ENCODE peak calls at places on chromosomes 2 and 18, in seven cellular contexts. One of them, this sample, is unnamed.

GRCh38 chr2:68715353-68716041 is 19.1 kb upstream of the ARHGAP25 start:
- DNase-seq in activated naive CD4-positive, alpha-beta T cell treated with anti-CD3 and anti-CD28 coated beads for 36 hours: peak
- DNase-seq in lower lobe of right lung: peak
- DNase-seq in neural crest cell: peak
- DNase-seq in heart right ventricle: no peak
- DNase-seq in breast epithelium: peak
- DNase-seq in fibroblast of lung: peak
- DNase-seq in this sample: peak

GRCh38 chr2:223576873-223577272 is 25.3 kb downstream of the SCG2 start:
- DNase-seq in activated naive CD4-positive, alpha-beta T cell treated with anti-CD3 and anti-CD28 coated beads for 36 hours: no peak
- DNase-seq in lower lobe of right lung: no peak
- DNase-seq in neural crest cell: no peak
- DNase-seq in heart right ventricle: no peak
- DNase-seq in breast epithelium: no peak
- DNase-seq in fibroblast of lung: peak
- DNase-seq in this sample: no peak

GRCh38 chr2:20961858-20962257 is 82.0 kb downstream of the APOB start:
- DNase-seq in activated naive CD4-positive, alpha-beta T cell treated with anti-CD3 and anti-CD28 coated beads for 36 hours: no peak
- DNase-seq in lower lobe of right lung: no peak
- DNase-seq in neural crest cell: no peak
- DNase-seq in heart right ventricle: no peak
- DNase-seq in breast epithelium: no peak
- DNase-seq in fibroblast of lung: no peak
- DNase-seq in this sample: no peak

GRCh38 chr2:120519469-120519868 is 173.5 kb downstream of the INHBB start:
- DNase-seq in activated naive CD4-positive, alpha-beta T cell treated with anti-CD3 and anti-CD28 coated beads for 36 hours: no peak
- DNase-seq in lower lobe of right lung: no peak
- DNase-seq in neural crest cell: no peak
- DNase-seq in heart right ventricle: no peak
- DNase-seq in breast epithelium: no peak
- DNase-seq in fibroblast of lung: no peak
- DNase-seq in this sample: no peak

GRCh38 chr18:38576349-38576748 is 1010.8 kb upstream of the CELF4 start:
- DNase-seq in activated naive CD4-positive, alpha-beta T cell treated with anti-CD3 and anti-CD28 coated beads for 36 hours: peak
- DNase-seq in lower lobe of right lung: no peak
- DNase-seq in neural crest cell: no peak
- DNase-seq in heart right ventricle: no peak
- DNase-seq in breast epithelium: no peak
- DNase-seq in fibroblast of lung: no peak
- DNase-seq in this sample: peak

GRCh38 chr2:112019510-112019909 is 35.6 kb upstream of the TMEM87B start:
- DNase-seq in activated naive CD4-positive, alpha-beta T cell treated with anti-CD3 and anti-CD28 coated beads for 36 hours: no peak
- DNase-seq in lower lobe of right lung: no peak
- DNase-seq in neural crest cell: no peak
- DNase-seq in heart right ventricle: no peak
- DNase-seq in breast epithelium: no peak
- DNase-seq in fibroblast of lung: no peak
- DNase-seq in this sample: no peak

GRCh38 chr2:136376798-136377211 is 258.9 kb upstream of the CXCR4 start:
- DNase-seq in activated naive CD4-positive, alpha-beta T cell treated with anti-CD3 and anti-CD28 coated beads for 36 hours: no peak
- DNase-seq in lower lobe of right lung: no peak
- DNase-seq in neural crest cell: peak
- DNase-seq in heart right ventricle: no peak
- DNase-seq in breast epithelium: no peak
- DNase-seq in fibroblast of lung: peak
- DNase-seq in this sample: no peak

GRCh38 chr18:66599190-66599589 is 4.7 kb downstream of the CDH19 start:
- DNase-seq in activated naive CD4-positive, alpha-beta T cell treated with anti-CD3 and anti-CD28 coated beads for 36 hours: no peak
- DNase-seq in lower lobe of right lung: no peak
- DNase-seq in neural crest cell: no peak
- DNase-seq in heart right ventricle: no peak
- DNase-seq in breast epithelium: no peak
- DNase-seq in fibroblast of lung: peak
- DNase-seq in this sample: no peak

GRCh38 chr2:31317387-31317786 is 83.4 kb downstream of the EHD3 start:
- DNase-seq in activated naive CD4-positive, alpha-beta T cell treated with anti-CD3 and anti-CD28 coated beads for 36 hours: no peak
- DNase-seq in lower lobe of right lung: no peak
- DNase-seq in neural crest cell: no peak
- DNase-seq in heart right ventricle: no peak
- DNase-seq in breast epithelium: no peak
- DNase-seq in fibroblast of lung: no peak
- DNase-seq in this sample: no peak

GRCh38 chr2:84838434-84839145 is 42.3 kb downstream of the TRABD2A start:
- DNase-seq in activated naive CD4-positive, alpha-beta T cell treated with anti-CD3 and anti-CD28 coated beads for 36 hours: no peak
- DNase-seq in lower lobe of right lung: no peak
- DNase-seq in neural crest cell: no peak
- DNase-seq in heart right ventricle: no peak
- DNase-seq in breast epithelium: no peak
- DNase-seq in fibroblast of lung: peak
- DNase-seq in this sample: no peak

GRCh38 chr18:13233746-13234527 is 15.4 kb downstream of the LDLRAD4 start:
- DNase-seq in activated naive CD4-positive, alpha-beta T cell treated with anti-CD3 and anti-CD28 coated beads for 36 hours: no peak
- DNase-seq in lower lobe of right lung: peak
- DNase-seq in neural crest cell: no peak
- DNase-seq in heart right ventricle: no peak
- DNase-seq in breast epithelium: no peak
- DNase-seq in fibroblast of lung: no peak
- DNase-seq in this sample: no peak

GRCh38 chr2:224816816-224817215 is 100.7 kb upstream of the CCDC195 start:
- DNase-seq in activated naive CD4-positive, alpha-beta T cell treated with anti-CD3 and anti-CD28 coated beads for 36 hours: no peak
- DNase-seq in lower lobe of right lung: no peak
- DNase-seq in neural crest cell: no peak
- DNase-seq in heart right ventricle: no peak
- DNase-seq in breast epithelium: no peak
- DNase-seq in fibroblast of lung: peak
- DNase-seq in this sample: no peak

GRCh38 chr2:226797289-226797988 is 2.2 kb downstream of the IRS1 start:
- DNase-seq in activated naive CD4-positive, alpha-beta T cell treated with anti-CD3 and anti-CD28 coated beads for 36 hours: no peak
- DNase-seq in lower lobe of right lung: peak
- DNase-seq in neural crest cell: no peak
- DNase-seq in heart right ventricle: peak
- DNase-seq in breast epithelium: peak
- DNase-seq in fibroblast of lung: no peak
- DNase-seq in this sample: no peak

GRCh38 chr2:44949329-44950151 is 8.0 kb downstream of the SIX3 start:
- DNase-seq in activated naive CD4-positive, alpha-beta T cell treated with anti-CD3 and anti-CD28 coated beads for 36 hours: no peak
- DNase-seq in lower lobe of right lung: peak
- DNase-seq in neural crest cell: no peak
- DNase-seq in heart right ventricle: no peak
- DNase-seq in breast epithelium: no peak
- DNase-seq in fibroblast of lung: peak
- DNase-seq in this sample: no peak

GRCh38 chr2:238742664-238743063 is 105.2 kb upstream of the TWIST2 start:
- DNase-seq in activated naive CD4-positive, alpha-beta T cell treated with anti-CD3 and anti-CD28 coated beads for 36 hours: no peak
- DNase-seq in lower lobe of right lung: no peak
- DNase-seq in neural crest cell: no peak
- DNase-seq in heart right ventricle: no peak
- DNase-seq in breast epithelium: no peak
- DNase-seq in fibroblast of lung: no peak
- DNase-seq in this sample: no peak

GRCh38 chr2:133342283-133342895 is 225.9 kb downstream of the NCKAP5 start:
- DNase-seq in activated naive CD4-positive, alpha-beta T cell treated with anti-CD3 and anti-CD28 coated beads for 36 hours: no peak
- DNase-seq in lower lobe of right lung: no peak
- DNase-seq in neural crest cell: no peak
- DNase-seq in heart right ventricle: no peak
- DNase-seq in breast epithelium: no peak
- DNase-seq in fibroblast of lung: no peak
- DNase-seq in this sample: no peak

GRCh38 chr2:128441341-128442052 is 122.8 kb upstream of the HS6ST1 start:
- DNase-seq in activated naive CD4-positive, alpha-beta T cell treated with anti-CD3 and anti-CD28 coated beads for 36 hours: no peak
- DNase-seq in lower lobe of right lung: no peak
- DNase-seq in neural crest cell: no peak
- DNase-seq in heart right ventricle: no peak
- DNase-seq in breast epithelium: no peak
- DNase-seq in fibroblast of lung: no peak
- DNase-seq in this sample: no peak

GRCh38 chr18:76445741-76446232 is 49.3 kb downstream of the ZNF516 start:
- DNase-seq in activated naive CD4-positive, alpha-beta T cell treated with anti-CD3 and anti-CD28 coated beads for 36 hours: no peak
- DNase-seq in lower lobe of right lung: peak
- DNase-seq in neural crest cell: no peak
- DNase-seq in heart right ventricle: no peak
- DNase-seq in breast epithelium: no peak
- DNase-seq in fibroblast of lung: no peak
- DNase-seq in this sample: no peak

GRCh38 chr2:195543902-195544894 is 112.8 kb upstream of the SLC39A10 start:
- DNase-seq in activated naive CD4-positive, alpha-beta T cell treated with anti-CD3 and anti-CD28 coated beads for 36 hours: peak
- DNase-seq in lower lobe of right lung: no peak
- DNase-seq in neural crest cell: no peak
- DNase-seq in heart right ventricle: no peak
- DNase-seq in breast epithelium: no peak
- DNase-seq in fibroblast of lung: peak
- DNase-seq in this sample: no peak

GRCh38 chr18:23146861-23147469 is 11.7 kb downstream of the CABLES1 start:
- DNase-seq in activated naive CD4-positive, alpha-beta T cell treated with anti-CD3 and anti-CD28 coated beads for 36 hours: no peak
- DNase-seq in lower lobe of right lung: no peak
- DNase-seq in neural crest cell: no peak
- DNase-seq in heart right ventricle: no peak
- DNase-seq in breast epithelium: no peak
- DNase-seq in fibroblast of lung: no peak
- DNase-seq in this sample: no peak

GRCh38 chr18:36109737-36110136 is 19.4 kb downstream of the SLC39A6 start:
- DNase-seq in activated naive CD4-positive, alpha-beta T cell treated with anti-CD3 and anti-CD28 coated beads for 36 hours: no peak
- DNase-seq in lower lobe of right lung: no peak
- DNase-seq in neural crest cell: no peak
- DNase-seq in heart right ventricle: no peak
- DNase-seq in breast epithelium: no peak
- DNase-seq in fibroblast of lung: no peak
- DNase-seq in this sample: no peak

GRCh38 chr18:3660719-3661118 is 210.7 kb downstream of the TGIF1 start:
- DNase-seq in activated naive CD4-positive, alpha-beta T cell treated with anti-CD3 and anti-CD28 coated beads for 36 hours: no peak
- DNase-seq in lower lobe of right lung: no peak
- DNase-seq in neural crest cell: no peak
- DNase-seq in heart right ventricle: no peak
- DNase-seq in breast epithelium: no peak
- DNase-seq in fibroblast of lung: no peak
- DNase-seq in this sample: no peak

GRCh38 chr18:43534511-43534910 is 257.2 kb upstream of the SYT4 start:
- DNase-seq in activated naive CD4-positive, alpha-beta T cell treated with anti-CD3 and anti-CD28 coated beads for 36 hours: no peak
- DNase-seq in lower lobe of right lung: no peak
- DNase-seq in neural crest cell: no peak
- DNase-seq in heart right ventricle: no peak
- DNase-seq in breast epithelium: no peak
- DNase-seq in fibroblast of lung: peak
- DNase-seq in this sample: no peak

GRCh38 chr2:151851761-151852160 is 23.5 kb upstream of the ARL5A start:
- DNase-seq in activated naive CD4-positive, alpha-beta T cell treated with anti-CD3 and anti-CD28 coated beads for 36 hours: no peak
- DNase-seq in lower lobe of right lung: no peak
- DNase-seq in neural crest cell: no peak
- DNase-seq in heart right ventricle: no peak
- DNase-seq in breast epithelium: no peak
- DNase-seq in fibroblast of lung: peak
- DNase-seq in this sample: no peak

GRCh38 chr18:4589056-4589800 is 134.1 kb upstream of the DLGAP1 start:
- DNase-seq in activated naive CD4-positive, alpha-beta T cell treated with anti-CD3 and anti-CD28 coated beads for 36 hours: no peak
- DNase-seq in lower lobe of right lung: no peak
- DNase-seq in neural crest cell: no peak
- DNase-seq in heart right ventricle: no peak
- DNase-seq in breast epithelium: no peak
- DNase-seq in fibroblast of lung: no peak
- DNase-seq in this sample: no peak

GRCh38 chr2:206836722-206837121 is 71.3 kb downstream of the FASTKD2 start:
- DNase-seq in activated naive CD4-positive, alpha-beta T cell treated with anti-CD3 and anti-CD28 coated beads for 36 hours: no peak
- DNase-seq in lower lobe of right lung: no peak
- DNase-seq in neural crest cell: no peak
- DNase-seq in heart right ventricle: no peak
- DNase-seq in breast epithelium: no peak
- DNase-seq in fibroblast of lung: no peak
- DNase-seq in this sample: no peak

GRCh38 chr2:170813611-170814550 is 2.8 kb upstream of the GAD1 start:
- DNase-seq in activated naive CD4-positive, alpha-beta T cell treated with anti-CD3 and anti-CD28 coated beads for 36 hours: peak
- DNase-seq in lower lobe of right lung: no peak
- DNase-seq in neural crest cell: peak
- DNase-seq in heart right ventricle: peak
- DNase-seq in breast epithelium: no peak
- DNase-seq in fibroblast of lung: peak
- DNase-seq in this sample: no peak

GRCh38 chr18:3525870-3526420 is 76.0 kb downstream of the TGIF1 start:
- DNase-seq in activated naive CD4-positive, alpha-beta T cell treated with anti-CD3 and anti-CD28 coated beads for 36 hours: peak
- DNase-seq in lower lobe of right lung: no peak
- DNase-seq in neural crest cell: peak
- DNase-seq in heart right ventricle: no peak
- DNase-seq in breast epithelium: no peak
- DNase-seq in fibroblast of lung: peak
- DNase-seq in this sample: peak

GRCh38 chr2:227471924-227472264 is at the start of gene AGFG1:
- DNase-seq in activated naive CD4-positive, alpha-beta T cell treated with anti-CD3 and anti-CD28 coated beads for 36 hours: peak
- DNase-seq in lower lobe of right lung: peak
- DNase-seq in neural crest cell: peak
- DNase-seq in heart right ventricle: peak
- DNase-seq in breast epithelium: peak
- DNase-seq in fibroblast of lung: peak
- DNase-seq in this sample: peak

GRCh38 chr18:23353459-23353858 is 99.6 kb upstream of the RIOK3 start:
- DNase-seq in activated naive CD4-positive, alpha-beta T cell treated with anti-CD3 and anti-CD28 coated beads for 36 hours: no peak
- DNase-seq in lower lobe of right lung: no peak
- DNase-seq in neural crest cell: no peak
- DNase-seq in heart right ventricle: no peak
- DNase-seq in breast epithelium: no peak
- DNase-seq in fibroblast of lung: no peak
- DNase-seq in this sample: no peak

This sample was measured in T-helper 1 cell.